ENCODE peak calls at places on chromosomes 7 and 10, in five cellular contexts. One of them, this sample, is unnamed. For H3K4me1, the result is how much of the 10 kb centered on the place peaks cover.

GRCh38 chr10:122344741-122345258 is 29.7 kb upstream of the PLEKHA1 start:
- DNase-seq in A549: no peak
- DNase-seq in heart left ventricle: no peak
- DNase-seq in uterus: no peak
- DNase-seq in upper lobe of left lung: peak
- DNase-seq in this sample: peak

GRCh38 chr7:2510909-2511768 is 8.4 kb upstream of the LFNG start:
- DNase-seq in uterus: no peak
- DNase-seq in upper lobe of left lung: peak
- DNase-seq in heart left ventricle: no peak
- DNase-seq in A549: no peak
- DNase-seq in this sample: no peak

GRCh38 chr10:95758351-95759025 is 2.5 kb downstream of the ENTPD1 start:
- DNase-seq in uterus: no peak
- DNase-seq in upper lobe of left lung: no peak
- DNase-seq in A549: no peak
- DNase-seq in heart left ventricle: no peak
- DNase-seq in this sample: no peak

GRCh38 chr10:128900456-128900855 is 566.6 kb upstream of the MGMT start:
- DNase-seq in upper lobe of left lung: no peak
- DNase-seq in A549: no peak
- DNase-seq in uterus: no peak
- DNase-seq in heart left ventricle: no peak
- DNase-seq in this sample: no peak

GRCh38 chr7:73330772-73331171 is 2.8 kb downstream of the FKBP6 start:
- DNase-seq in heart left ventricle: no peak
- DNase-seq in uterus: no peak
- DNase-seq in A549: no peak
- DNase-seq in upper lobe of left lung: no peak
- DNase-seq in this sample: no peak

GRCh38 chr7:7329321-7329720 is 147.0 kb downstream of the C1GALT1 start:
- DNase-seq in A549: no peak
- DNase-seq in upper lobe of left lung: no peak
- DNase-seq in heart left ventricle: no peak
- DNase-seq in uterus: no peak
- DNase-seq in this sample: no peak

GRCh38 chr7:50304158-50304910 is at the start of gene IKZF1:
- DNase-seq in uterus: peak
- DNase-seq in A549: no peak
- DNase-seq in heart left ventricle: peak
- DNase-seq in upper lobe of left lung: peak
- DNase-seq in this sample: peak

GRCh38 chr10:128979405-128979804 is 487.6 kb upstream of the MGMT start:
- DNase-seq in upper lobe of left lung: no peak
- DNase-seq in A549: no peak
- DNase-seq in heart left ventricle: no peak
- DNase-seq in uterus: no peak
- DNase-seq in this sample: no peak

GRCh38 chr7:4876586-4876985 is 6.9 kb downstream of the RADIL start:
- DNase-seq in A549: no peak
- DNase-seq in upper lobe of left lung: no peak
- DNase-seq in uterus: no peak
- DNase-seq in heart left ventricle: no peak
- DNase-seq in this sample: no peak

GRCh38 chr7:16652888-16653287 is 6.9 kb downstream of the BZW2 start:
- DNase-seq in heart left ventricle: no peak
- DNase-seq in upper lobe of left lung: no peak
- DNase-seq in A549: no peak
- DNase-seq in uterus: no peak
- DNase-seq in this sample: no peak

GRCh38 chr10:77590344-77591237 is 47.0 kb downstream of the KCNMA1 start:
- DNase-seq in upper lobe of left lung: peak
- DNase-seq in A549: no peak
- DNase-seq in uterus: no peak
- DNase-seq in heart left ventricle: no peak
- DNase-seq in this sample: peak

GRCh38 chr7:151628846-151629604 is 109.3 kb upstream of the RHEB start:
- DNase-seq in upper lobe of left lung: no peak
- DNase-seq in heart left ventricle: no peak
- DNase-seq in A549: no peak
- DNase-seq in uterus: no peak
- DNase-seq in this sample: no peak

GRCh38 chr10:96025566-96025965 is 17.8 kb upstream of the CCNJ start:
- DNase-seq in A549: peak
- DNase-seq in upper lobe of left lung: no peak
- DNase-seq in uterus: no peak
- DNase-seq in heart left ventricle: no peak
- DNase-seq in this sample: no peak

GRCh38 chr7:122329145-122329802 is 24.7 kb upstream of the FEZF1 start:
- DNase-seq in heart left ventricle: no peak
- DNase-seq in upper lobe of left lung: no peak
- DNase-seq in uterus: no peak
- DNase-seq in A549: no peak
- DNase-seq in this sample: no peak

GRCh38 chr7:31106303-31107105 is 54.4 kb downstream of the ADCYAP1R1 start:
- DNase-seq in upper lobe of left lung: peak
- DNase-seq in A549: no peak
- DNase-seq in uterus: no peak
- DNase-seq in heart left ventricle: no peak
- DNase-seq in this sample: no peak

GRCh38 chr7:77321300-77321699 is 94.8 kb downstream of the GSAP start:
- DNase-seq in uterus: no peak
- DNase-seq in A549: no peak
- DNase-seq in upper lobe of left lung: no peak
- DNase-seq in heart left ventricle: no peak
- DNase-seq in this sample: no peak

GRCh38 chr7:87797798-87798403 is 78.3 kb downstream of the SLC25A40 start:
- DNase-seq in A549: peak
- DNase-seq in heart left ventricle: no peak
- DNase-seq in upper lobe of left lung: no peak
- DNase-seq in uterus: no peak
- DNase-seq in this sample: no peak

GRCh38 chr10:88881922-88882645 is 2.0 kb downstream of the STAMBPL1 start:
- DNase-seq in A549: no peak
- DNase-seq in heart left ventricle: no peak
- DNase-seq in uterus: no peak
- DNase-seq in upper lobe of left lung: no peak
- DNase-seq in this sample: no peak

GRCh38 chr7:28296571-28297483 is 115.5 kb upstream of the CREB5 start:
- DNase-seq in upper lobe of left lung: no peak
- DNase-seq in A549: peak
- DNase-seq in uterus: no peak
- DNase-seq in heart left ventricle: no peak
- DNase-seq in this sample: peak

GRCh38 chr10:3897156-3897555 is 112.1 kb upstream of the KLF6 start:
- DNase-seq in A549: no peak
- DNase-seq in uterus: no peak
- DNase-seq in upper lobe of left lung: no peak
- DNase-seq in heart left ventricle: no peak
- DNase-seq in this sample: no peak

GRCh38 chr10:97197030-97197500 is 11.3 kb upstream of the SLIT1 start:
- DNase-seq in A549: no peak
- DNase-seq in upper lobe of left lung: no peak
- DNase-seq in uterus: no peak
- DNase-seq in heart left ventricle: no peak
- DNase-seq in this sample: no peak

GRCh38 chr10:97192952-97193435 is 7.2 kb upstream of the SLIT1 start:
- DNase-seq in uterus: no peak
- DNase-seq in A549: no peak
- DNase-seq in heart left ventricle: no peak
- DNase-seq in upper lobe of left lung: no peak
- DNase-seq in this sample: no peak

GRCh38 chr10:97200616-97201015 is 14.9 kb upstream of the SLIT1 start:
- DNase-seq in upper lobe of left lung: no peak
- DNase-seq in uterus: no peak
- DNase-seq in heart left ventricle: no peak
- DNase-seq in A549: no peak
- DNase-seq in this sample: no peak

GRCh38 chr10:97195654-97196212 is 10.0 kb upstream of the SLIT1 start:
- DNase-seq in upper lobe of left lung: no peak
- DNase-seq in uterus: no peak
- DNase-seq in heart left ventricle: no peak
- DNase-seq in A549: no peak
- DNase-seq in this sample: no peak

GRCh38 chr10:97196213-97197029 is 10.7 kb upstream of the SLIT1 start:
- DNase-seq in upper lobe of left lung: peak
- DNase-seq in heart left ventricle: peak
- DNase-seq in A549: peak
- DNase-seq in uterus: peak
- DNase-seq in this sample: peak
- H3K27ac ChIP-seq in upper lobe of left lung: no peak
- H3K27ac ChIP-seq in heart left ventricle: no peak
- H3K27ac ChIP-seq in A549: peak
- H3K27ac ChIP-seq in uterus: no peak
- H3K27ac ChIP-seq in this sample: no peak

DNA sequence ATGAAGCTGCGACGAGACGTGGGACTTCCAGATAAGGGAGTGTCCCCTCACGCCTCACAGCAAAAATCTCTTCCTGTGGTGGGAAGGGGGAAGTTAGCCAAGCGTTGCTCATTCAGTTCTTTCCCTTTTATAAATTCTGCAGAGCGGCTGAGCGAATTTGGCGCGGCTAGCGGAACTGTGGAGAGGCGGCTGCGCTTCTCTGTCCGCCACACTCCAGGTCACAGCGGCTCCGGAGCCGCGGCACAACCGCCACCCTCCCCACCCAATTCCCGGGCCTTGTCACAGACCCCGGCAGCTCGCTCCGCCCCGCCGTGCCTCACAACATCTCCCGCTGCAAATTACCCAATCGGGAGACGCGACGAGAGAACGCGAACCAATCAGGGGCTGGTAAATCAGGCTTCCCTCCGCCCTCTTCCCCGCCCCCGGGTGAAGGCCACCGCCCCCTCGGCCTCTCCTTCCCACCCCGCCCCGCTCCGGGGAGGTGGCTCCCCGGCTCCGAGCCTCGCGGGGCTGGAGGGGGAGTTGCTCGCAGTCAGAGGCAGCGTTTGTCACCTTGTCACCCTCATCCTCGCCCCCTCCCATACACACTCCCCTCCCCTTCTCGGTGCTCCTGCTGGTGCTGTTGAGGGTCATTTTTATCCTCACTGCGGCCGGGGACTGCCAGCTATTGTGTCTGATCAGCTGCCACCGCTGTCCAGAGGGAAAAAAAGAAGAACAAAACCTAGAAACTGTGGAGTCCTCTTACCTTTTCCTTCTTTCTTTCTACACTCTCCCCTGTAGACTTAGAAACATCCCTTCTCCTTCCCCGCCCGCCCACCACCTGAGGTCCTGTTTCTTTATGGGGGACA is 918 bp upstream of the ARHGAP21 start:
- DNase-seq in uterus: peak
- DNase-seq in heart left ventricle: peak
- DNase-seq in upper lobe of left lung: peak
- DNase-seq in A549: peak
- DNase-seq in this sample: peak
- TF ChIP-seq POLR2A in uterus: peak
- TF ChIP-seq POLR2A in heart left ventricle: peak
- TF ChIP-seq POLR2A in upper lobe of left lung: no peak
- TF ChIP-seq POLR2A in A549: peak
- TF ChIP-seq POLR2A in this sample: peak

GRCh38 chr10:32327364-32327691 is 19.6 kb downstream of the EPC1 start:
- DNase-seq in upper lobe of left lung: no peak
- DNase-seq in A549: no peak
- DNase-seq in uterus: no peak
- DNase-seq in heart left ventricle: no peak
- DNase-seq in this sample: no peak

GRCh38 chr10:32326680-32327363 is 20.1 kb downstream of the EPC1 start:
- DNase-seq in heart left ventricle: no peak
- DNase-seq in upper lobe of left lung: no peak
- DNase-seq in uterus: no peak
- DNase-seq in A549: no peak
- DNase-seq in this sample: no peak

GRCh38 chr10:32328499-32328898 is 18.5 kb downstream of the EPC1 start:
- DNase-seq in heart left ventricle: no peak
- DNase-seq in uterus: no peak
- DNase-seq in upper lobe of left lung: no peak
- DNase-seq in A549: no peak
- DNase-seq in this sample: no peak

GRCh38 chr10:32331606-32332005 is 15.4 kb downstream of the EPC1 start:
- DNase-seq in A549: no peak
- DNase-seq in heart left ventricle: no peak
- DNase-seq in uterus: no peak
- DNase-seq in upper lobe of left lung: no peak
- DNase-seq in this sample: no peak

DNA sequence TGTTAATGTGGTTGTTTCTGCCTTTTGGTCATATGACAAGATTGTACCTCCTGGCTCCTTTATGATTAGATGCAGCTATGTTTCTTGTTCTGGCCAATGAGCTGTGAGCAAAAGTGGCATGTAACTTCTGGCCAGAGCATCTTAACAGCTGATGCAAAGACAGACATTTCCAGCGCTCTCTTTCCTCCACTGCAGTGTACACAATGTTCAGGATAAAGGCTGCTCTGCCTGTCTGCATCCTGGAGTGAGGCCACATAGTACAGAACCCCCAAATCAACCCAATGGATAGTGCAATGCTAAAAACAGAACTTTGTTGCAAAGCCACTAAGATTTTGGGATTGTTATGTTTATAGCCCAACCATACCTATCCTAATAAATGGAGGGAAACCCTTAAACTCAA is 17.9 kb downstream of the EPC1 start:
- DNase-seq in upper lobe of left lung: no peak
- DNase-seq in heart left ventricle: no peak
- DNase-seq in A549: no peak
- DNase-seq in uterus: no peak
- DNase-seq in this sample: no peak
- H3K4me1 ChIP-seq in upper lobe of left lung: half or more
- H3K4me1 ChIP-seq in heart left ventricle: half or more
- H3K4me1 ChIP-seq in A549: under half
- H3K4me1 ChIP-seq in uterus: under half
- H3K4me1 ChIP-seq in this sample: half or more

DNA sequence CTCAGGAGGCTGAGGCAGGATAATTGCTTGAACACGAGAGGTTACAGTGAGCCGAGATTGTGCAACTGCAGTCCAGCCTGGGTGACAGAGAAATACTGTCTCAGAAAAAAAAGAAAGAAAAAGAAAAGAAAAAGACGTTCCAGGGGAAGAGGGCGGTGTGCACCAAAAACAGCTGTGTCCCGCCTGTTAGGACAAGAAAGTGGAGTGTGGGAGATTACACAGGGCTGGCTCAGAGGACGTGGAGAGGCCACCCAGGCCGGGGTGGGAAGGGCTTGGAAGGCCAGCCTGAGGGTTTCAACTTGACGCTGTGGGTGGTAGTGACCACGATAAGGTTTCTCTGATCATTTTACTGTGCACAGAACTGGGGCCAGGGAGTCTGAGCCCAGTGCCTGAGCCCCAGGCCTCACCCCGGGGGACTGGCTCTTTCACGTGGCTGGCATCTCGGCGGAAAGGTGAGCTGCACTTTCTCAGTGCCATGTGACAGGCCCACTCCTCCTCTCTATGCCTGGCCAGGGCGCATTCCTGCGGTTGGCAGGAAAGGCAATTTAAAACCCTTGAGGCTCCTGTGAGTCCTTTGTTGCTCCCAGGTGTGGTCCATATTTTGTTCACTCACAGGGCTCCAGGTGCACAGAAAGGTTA is 13.9 kb downstream of the RHBDD2 start:
- DNase-seq in heart left ventricle: peak
- DNase-seq in uterus: peak
- DNase-seq in A549: no peak
- DNase-seq in upper lobe of left lung: no peak
- DNase-seq in this sample: peak
- H3K27ac ChIP-seq in heart left ventricle: no peak
- H3K27ac ChIP-seq in uterus: no peak
- H3K27ac ChIP-seq in A549: no peak
- H3K27ac ChIP-seq in upper lobe of left lung: peak
- H3K27ac ChIP-seq in this sample: no peak

This sample was measured in adrenal gland.